ENCODE peak calls at places on chromosomes 6 and 20, in five cellular contexts. W is DND-41, A is tibial nerve, N is neural progenitor cell, J is caudate nucleus. Z is an unnamed sample.

GRCh38 chr6:119587537-119587936 is 238.0 kb upstream of the MAN1A1 start:
- DNase-seq in A (no peak), N (no peak), J (no peak), W (no peak), Z (no peak)

GRCh38 chr6:130681028-130681427 is 146.2 kb upstream of the SMLR1 start:
- DNase-seq in N (no peak), J (no peak), W (no peak), A (no peak), Z (no peak)

GRCh38 chr20:57483287-57484050 is 41.5 kb downstream of the CTCFL start:
- DNase-seq in A (no peak), W (no peak), N (no peak), J (no peak), Z (no peak)

GRCh38 chr6:34235605-34236422 is 859 bp upstream of the HMGA1 start:
- DNase-seq in N (peak; percentile 96), W (no peak), J (no peak), A (no peak), Z (no peak)

GRCh38 chr20:40683221-40683893 is 5.7 kb downstream of the MAFB start:
- DNase-seq in A (no peak), N (peak; percentile 67), W (no peak), J (no peak), Z (no peak)

GRCh38 chr6:34865107-34865506 is 22.7 kb downstream of the TAF11 start:
- DNase-seq in J (no peak), N (no peak), A (no peak), W (no peak), Z (no peak)

GRCh38 chr6:35635601-35636597 is 52.8 kb downstream of the FKBP5 start:
- DNase-seq in J (no peak), W (no peak), A (no peak), N (no peak), Z (no peak)

GRCh38 chr20:50724851-50725721 is 6.3 kb upstream of the PARD6B start:
- DNase-seq in J (peak; percentile 17), N (peak; percentile 72), A (peak; percentile 49), W (no peak), Z (peak; percentile 51)

GRCh38 chr20:57237006-57237953 is 29.2 kb downstream of the BMP7 start:
- DNase-seq in A (no peak), W (no peak), N (no peak), J (no peak), Z (no peak)

DNA sequence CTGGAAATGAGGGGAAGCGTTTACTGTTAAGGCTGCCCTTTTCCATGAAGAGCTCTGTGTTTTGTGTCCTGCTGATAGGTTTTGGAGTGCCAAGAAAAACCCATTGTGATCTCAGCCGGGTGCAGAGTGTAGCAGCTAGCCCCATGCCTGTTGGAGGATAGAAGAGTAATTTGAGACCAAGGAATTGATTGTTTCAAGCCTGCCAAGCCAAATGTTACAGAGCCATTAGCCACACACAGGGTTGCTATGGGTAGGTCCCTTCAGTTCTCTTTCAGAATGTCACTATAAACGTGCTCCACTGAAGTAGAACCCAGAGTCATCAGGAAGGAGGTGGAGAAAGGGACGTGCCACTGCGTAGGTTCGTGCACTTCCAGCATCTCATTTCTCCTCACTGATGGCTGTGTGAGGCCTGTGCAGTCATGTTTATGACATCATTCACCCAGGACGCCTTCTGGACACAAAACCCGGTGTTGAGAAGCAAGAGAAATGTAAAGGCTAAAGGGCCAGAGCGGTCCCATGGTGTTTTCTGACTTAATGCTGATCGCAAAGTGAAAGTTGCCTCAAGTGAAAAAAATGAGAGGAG is 6.6 kb downstream of the GMPR start:
- DNase-seq in A (no peak), J (no peak), N (peak; percentile 67), W (no peak), Z (no peak)
- H3K27ac ChIP-seq in A (peak overlapping the region; percentile 15), J (peak overlapping the region; percentile 52), N (no peak overlapping the region), W (no peak overlapping the region), Z (peak overlapping the region; percentile 97)

GRCh38 chr6:41728954-41729353 is 6.5 kb downstream of the TFEB start:
- DNase-seq in W (no peak), J (no peak), N (no peak), A (no peak), Z (no peak)

GRCh38 chr6:41728073-41728936 is 7.1 kb downstream of the TFEB start:
- DNase-seq in J (peak; percentile 46), W (no peak), N (no peak), A (no peak), Z (peak; percentile 93)

GRCh38 chr6:41730531-41731436 is 4.6 kb downstream of the TFEB start:
- DNase-seq in N (no peak), J (no peak), A (no peak), W (no peak), Z (peak; percentile 18)

GRCh38 chr6:41727705-41728072 is 7.7 kb downstream of the TFEB start:
- DNase-seq in W (no peak), A (no peak), J (no peak), N (no peak), Z (no peak)

GRCh38 chr6:41729624-41730023 is 5.8 kb downstream of the TFEB start:
- DNase-seq in A (no peak), N (no peak), J (no peak), W (no peak), Z (no peak)
- H3K27ac ChIP-seq in A (no peak overlapping the region), N (no peak overlapping the region), J (peak overlapping the region; percentile 99), W (no peak overlapping the region), Z (peak overlapping the region; percentile 99)

DNA sequence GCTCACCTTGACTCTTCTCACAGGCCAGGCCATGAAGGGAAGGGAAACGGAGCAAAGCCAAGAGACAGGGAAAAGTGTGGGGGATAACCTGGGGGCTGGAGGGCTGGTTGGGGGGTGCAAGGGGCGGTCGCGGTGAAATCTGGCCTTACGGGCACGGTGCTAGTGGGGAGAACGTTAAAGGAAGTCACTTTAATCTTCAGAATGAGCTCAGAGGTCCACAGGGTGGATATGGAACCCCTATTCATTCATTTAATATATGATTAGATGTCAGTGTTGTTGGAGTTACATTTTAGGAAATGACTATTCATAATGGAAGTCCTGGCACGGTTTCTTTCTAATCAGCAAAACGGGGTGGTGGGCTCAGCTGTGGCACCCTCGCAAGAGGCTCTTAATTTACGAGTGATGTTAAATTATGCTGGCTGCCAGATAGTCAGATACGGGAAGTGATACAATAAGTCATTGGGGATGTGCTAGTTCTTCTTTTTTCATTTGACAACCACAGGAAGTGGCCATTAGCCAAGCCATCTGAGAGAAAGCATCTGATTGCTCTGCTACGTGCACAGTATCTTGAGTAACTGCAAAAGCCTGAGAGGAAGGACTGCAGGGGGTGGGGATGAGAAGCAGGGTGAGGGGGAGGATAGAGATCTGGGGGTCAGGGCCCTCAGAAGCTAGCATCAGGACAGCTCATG is 253.0 kb downstream of the QKI start:
- DNase-seq in J (no peak), W (no peak), A (no peak), N (no peak), Z (peak; percentile 50)
- H3K27ac ChIP-seq in J (no peak overlapping the region), W (no peak overlapping the region), A (peak overlapping the region; percentile 20), N (no peak overlapping the region), Z (no peak overlapping the region)

GRCh38 chr6:148109732-148110131 is 232.9 kb upstream of the SASH1 start:
- DNase-seq in N (no peak), W (no peak), J (no peak), A (no peak), Z (no peak)
- H3K27ac ChIP-seq in N (no peak overlapping the region), W (no peak overlapping the region), J (no peak overlapping the region), A (no peak overlapping the region), Z (no peak overlapping the region)

GRCh38 chr6:12472601-12473038 is 182.5 kb downstream of the EDN1 start:
- DNase-seq in N (no peak), J (no peak), W (no peak), A (no peak), Z (peak; percentile 72)
- H3K27ac ChIP-seq in N (no peak overlapping the region), J (no peak overlapping the region), W (no peak overlapping the region), A (no peak overlapping the region), Z (no peak overlapping the region)

GRCh38 chr6:126064994-126065401 is 78.7 kb downstream of the TRMT11 start:
- DNase-seq in N (no peak), J (no peak), A (no peak), W (no peak), Z (no peak)
- H3K27ac ChIP-seq in N (no peak overlapping the region), J (no peak overlapping the region), A (no peak overlapping the region), W (no peak overlapping the region), Z (no peak overlapping the region)

GRCh38 chr20:62129731-62130531 is 7.7 kb downstream of the LSM14B start:
- DNase-seq in W (no peak), A (no peak), J (no peak), N (no peak), Z (no peak)
- H3K27ac ChIP-seq in W (no peak overlapping the region), A (no peak overlapping the region), J (no peak overlapping the region), N (no peak overlapping the region), Z (no peak overlapping the region)

DNA sequence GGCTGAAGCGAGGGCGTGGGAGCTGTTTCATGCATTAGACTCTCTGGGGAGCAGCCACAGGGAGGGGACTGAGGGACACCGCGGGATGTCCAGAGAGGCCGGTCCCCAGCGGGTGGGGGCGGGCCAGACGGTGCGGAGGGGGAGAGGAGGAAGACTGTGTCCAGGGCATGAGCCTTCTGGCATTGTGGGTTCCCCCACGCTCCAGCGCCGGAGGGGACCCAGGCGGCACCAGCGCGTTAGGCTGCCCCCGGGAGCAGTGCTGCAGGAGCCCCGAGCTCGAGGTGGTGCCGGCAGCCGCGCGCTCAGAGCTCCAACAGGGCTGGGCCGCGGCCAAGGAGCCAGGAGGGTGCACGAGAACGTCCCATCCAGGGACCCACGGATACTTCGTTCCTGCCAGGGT is 14.4 kb downstream of the SLC22A3 start:
- DNase-seq in J (no peak), N (no peak), A (no peak), W (no peak), Z (no peak)
- H3K27ac ChIP-seq in J (no peak overlapping the region), N (no peak overlapping the region), A (peak overlapping the region; percentile 20), W (no peak overlapping the region), Z (peak overlapping the region; percentile 57)

Z was measured in gastrocnemius medialis.